ENCODE peak calls at places on chromosomes 13 and 19, in four cellular contexts. One of them, this sample, is unnamed. For H3K79me2, the result is how much of the 10 kb centered on the place peaks cover.

GRCh38 chr13:49690133-49690989 is 925 bp downstream of the EBPL start:
- DNase-seq in fibroblast of lung: peak
- DNase-seq in keratinocyte: no peak
- DNase-seq in HCT116: no peak
- DNase-seq in this sample: peak

GRCh38 chr13:47211106-47211505 is 314.3 kb upstream of the HTR2A start:
- DNase-seq in fibroblast of lung: peak
- DNase-seq in HCT116: no peak
- DNase-seq in keratinocyte: no peak
- DNase-seq in this sample: peak

GRCh38 chr19:33401683-33402420 is 28.3 kb downstream of the CEBPG start:
- DNase-seq in fibroblast of lung: no peak
- DNase-seq in keratinocyte: no peak
- DNase-seq in HCT116: no peak
- DNase-seq in this sample: no peak

GRCh38 chr13:51665456-51665855 is 81.2 kb downstream of the WDFY2 start:
- DNase-seq in fibroblast of lung: no peak
- DNase-seq in HCT116: no peak
- DNase-seq in keratinocyte: no peak
- DNase-seq in this sample: no peak

GRCh38 chr13:25752957-25753540 is 298.8 kb downstream of the SHISA2 start:
- DNase-seq in keratinocyte: no peak
- DNase-seq in HCT116: no peak
- DNase-seq in fibroblast of lung: peak
- DNase-seq in this sample: peak

GRCh38 chr19:20513179-20513934 is 52.2 kb downstream of the ZNF737 start:
- DNase-seq in keratinocyte: no peak
- DNase-seq in HCT116: no peak
- DNase-seq in fibroblast of lung: no peak
- DNase-seq in this sample: no peak

GRCh38 chr19:34082289-34083077 is 89.8 kb upstream of the LSM14A start:
- DNase-seq in fibroblast of lung: no peak
- DNase-seq in HCT116: no peak
- DNase-seq in keratinocyte: no peak
- DNase-seq in this sample: no peak

GRCh38 chr13:74710006-74710405 is 575.8 kb upstream of the KLF12 start:
- DNase-seq in keratinocyte: no peak
- DNase-seq in HCT116: no peak
- DNase-seq in fibroblast of lung: peak
- DNase-seq in this sample: peak

GRCh38 chr13:32940601-32941000 is 75.6 kb upstream of the KL start:
- DNase-seq in fibroblast of lung: peak
- DNase-seq in keratinocyte: no peak
- DNase-seq in HCT116: no peak
- DNase-seq in this sample: peak

GRCh38 chr13:22086593-22086992 is 415.7 kb downstream of the FGF9 start:
- DNase-seq in keratinocyte: no peak
- DNase-seq in fibroblast of lung: no peak
- DNase-seq in HCT116: no peak
- DNase-seq in this sample: no peak

GRCh38 chr19:17821190-17821589 is at the start of gene INSL3:
- DNase-seq in fibroblast of lung: no peak
- DNase-seq in HCT116: no peak
- DNase-seq in keratinocyte: no peak
- DNase-seq in this sample: no peak

GRCh38 chr19:42032428-42032827 is 37.6 kb downstream of the GRIK5 start:
- DNase-seq in fibroblast of lung: no peak
- DNase-seq in keratinocyte: no peak
- DNase-seq in HCT116: no peak
- DNase-seq in this sample: no peak

GRCh38 chr19:37014456-37014855 is 63.8 kb upstream of the ZNF420 start:
- DNase-seq in keratinocyte: no peak
- DNase-seq in HCT116: no peak
- DNase-seq in fibroblast of lung: no peak
- DNase-seq in this sample: no peak

GRCh38 chr13:90003566-90003965 is 1343.9 kb upstream of the MIR17HG start:
- DNase-seq in fibroblast of lung: no peak
- DNase-seq in keratinocyte: no peak
- DNase-seq in HCT116: no peak
- DNase-seq in this sample: no peak

GRCh38 chr13:44278164-44278563 is 95.5 kb upstream of the SERP2 start:
- DNase-seq in HCT116: no peak
- DNase-seq in fibroblast of lung: no peak
- DNase-seq in keratinocyte: no peak
- DNase-seq in this sample: no peak

GRCh38 chr13:100589178-100589725 is 663 bp upstream of the GGACT start:
- DNase-seq in fibroblast of lung: no peak
- DNase-seq in keratinocyte: no peak
- DNase-seq in HCT116: no peak
- DNase-seq in this sample: no peak

GRCh38 chr13:46179576-46180368 is 2.2 kb downstream of the LCP1 start:
- DNase-seq in keratinocyte: no peak
- DNase-seq in HCT116: no peak
- DNase-seq in fibroblast of lung: no peak
- DNase-seq in this sample: no peak

GRCh38 chr13:37306778-37307544 is 201.5 kb upstream of the CSNK1A1L start:
- DNase-seq in keratinocyte: peak
- DNase-seq in HCT116: no peak
- DNase-seq in fibroblast of lung: peak
- DNase-seq in this sample: peak

GRCh38 chr13:99969368-99969933 is 2.1 kb downstream of the ZIC5 start:
- DNase-seq in HCT116: no peak
- DNase-seq in keratinocyte: no peak
- DNase-seq in fibroblast of lung: no peak
- DNase-seq in this sample: no peak

GRCh38 chr19:37914908-37915307 is 7.9 kb downstream of the SIPA1L3 start:
- DNase-seq in keratinocyte: no peak
- DNase-seq in HCT116: no peak
- DNase-seq in fibroblast of lung: no peak
- DNase-seq in this sample: no peak

GRCh38 chr19:53546766-53547541 is 9.0 kb downstream of the ZNF331 start:
- DNase-seq in fibroblast of lung: no peak
- DNase-seq in HCT116: no peak
- DNase-seq in keratinocyte: no peak
- DNase-seq in this sample: no peak

GRCh38 chr13:71632721-71633120 is 234.3 kb downstream of the DACH1 start:
- DNase-seq in fibroblast of lung: no peak
- DNase-seq in keratinocyte: no peak
- DNase-seq in HCT116: no peak
- DNase-seq in this sample: no peak
- H3K79me2 ChIP-seq in fibroblast of lung: under half
- H3K79me2 ChIP-seq in keratinocyte: under half
- H3K79me2 ChIP-seq in HCT116: under half
- H3K79me2 ChIP-seq in this sample: under half

GRCh38 chr13:97212540-97213146 is 9.5 kb upstream of the MBNL2 start:
- DNase-seq in fibroblast of lung: no peak
- DNase-seq in HCT116: no peak
- DNase-seq in keratinocyte: no peak
- DNase-seq in this sample: no peak
- H3K9ac ChIP-seq in fibroblast of lung: no peak
- H3K9ac ChIP-seq in HCT116: no peak
- H3K9ac ChIP-seq in keratinocyte: no peak
- H3K9ac ChIP-seq in this sample: no peak

DNA sequence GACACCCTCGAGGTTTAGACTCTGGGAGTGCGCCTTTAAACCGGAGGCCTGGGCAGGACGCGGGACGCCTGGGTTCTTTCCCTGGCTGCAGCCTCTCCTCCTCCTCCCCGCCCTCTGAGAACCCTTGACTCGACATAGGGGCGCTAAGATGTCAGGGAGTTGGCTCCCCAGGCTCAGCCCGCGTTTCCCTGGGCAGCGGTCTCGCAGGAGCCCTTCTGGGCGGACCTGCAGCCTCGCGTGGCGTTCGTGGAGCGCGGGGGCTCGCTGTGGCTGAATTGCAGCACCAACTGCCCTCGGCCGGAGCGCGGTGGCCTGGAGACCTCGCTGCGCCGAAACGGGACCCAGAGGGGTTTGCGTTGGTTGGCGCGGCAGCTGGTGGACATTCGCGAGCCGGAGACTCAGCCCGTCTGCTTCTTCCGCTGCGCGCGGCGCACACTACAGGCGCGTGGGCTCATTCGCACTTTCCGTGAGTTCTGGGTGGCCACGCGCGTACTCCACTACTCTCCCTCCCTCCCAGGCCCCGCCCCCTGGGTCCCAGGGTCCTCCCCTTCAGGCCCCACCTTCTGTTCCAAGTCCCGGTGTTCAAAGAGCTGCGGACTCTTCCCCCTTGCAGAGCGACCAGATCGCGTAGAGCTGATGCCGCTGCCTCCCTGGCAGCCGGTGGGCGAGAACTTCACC is 1.3 kb downstream of the ICAM5 start:
- DNase-seq in fibroblast of lung: no peak
- DNase-seq in keratinocyte: no peak
- DNase-seq in HCT116: peak
- DNase-seq in this sample: no peak
- TF ChIP-seq EZH2 in fibroblast of lung: no peak
- TF ChIP-seq EZH2 in keratinocyte: no peak
- TF ChIP-seq EZH2 in HCT116: no peak
- TF ChIP-seq EZH2 in this sample: peak

DNA sequence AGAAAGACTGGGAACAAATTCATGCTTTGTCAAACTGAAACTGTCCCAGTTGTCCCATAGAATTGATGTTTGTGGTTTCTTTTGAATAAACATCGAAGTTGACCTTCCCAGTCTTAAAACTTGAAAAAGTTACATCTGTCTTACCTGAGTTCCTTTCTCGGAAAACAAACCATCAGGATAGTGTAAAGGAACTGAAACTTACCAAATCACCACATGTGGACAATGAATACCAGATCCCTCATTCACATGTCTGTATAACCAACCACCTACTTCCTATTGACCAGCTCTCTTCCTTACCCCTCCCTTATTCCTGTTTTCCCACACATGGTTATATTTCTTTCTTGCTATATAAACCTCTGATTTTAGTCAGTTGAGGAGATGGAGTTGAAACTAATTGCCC is 791.7 kb upstream of the PCDH20 start:
- DNase-seq in keratinocyte: no peak
- DNase-seq in HCT116: no peak
- DNase-seq in fibroblast of lung: no peak
- DNase-seq in this sample: no peak
- H3K79me2 ChIP-seq in keratinocyte: under half
- H3K79me2 ChIP-seq in HCT116: under half
- H3K79me2 ChIP-seq in fibroblast of lung: under half
- H3K79me2 ChIP-seq in this sample: under half

DNA sequence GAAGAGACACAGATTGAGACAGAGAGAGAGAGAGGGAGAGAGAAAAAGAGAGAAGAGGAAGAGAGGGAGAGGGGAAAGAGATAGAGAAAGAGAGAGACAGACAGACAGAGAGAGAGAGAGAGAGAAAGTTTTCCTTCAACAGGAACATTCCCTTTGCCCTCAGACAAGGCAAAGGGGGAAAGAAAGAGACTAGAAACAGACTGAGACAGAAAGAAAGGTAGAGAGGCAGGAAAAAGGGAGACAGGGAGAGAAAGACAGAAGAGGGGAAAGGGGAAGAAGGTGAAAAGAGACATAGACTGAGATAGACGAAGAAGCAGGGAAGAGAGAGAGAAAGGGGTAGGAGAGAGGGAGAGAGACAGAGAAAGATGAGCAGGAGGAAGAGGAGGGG is 18.5 kb upstream of the ZNF175 start:
- DNase-seq in keratinocyte: no peak
- DNase-seq in fibroblast of lung: no peak
- DNase-seq in HCT116: no peak
- DNase-seq in this sample: no peak
- H3K9ac ChIP-seq in keratinocyte: no peak
- H3K9ac ChIP-seq in fibroblast of lung: no peak
- H3K9ac ChIP-seq in HCT116: no peak
- H3K9ac ChIP-seq in this sample: no peak

DNA sequence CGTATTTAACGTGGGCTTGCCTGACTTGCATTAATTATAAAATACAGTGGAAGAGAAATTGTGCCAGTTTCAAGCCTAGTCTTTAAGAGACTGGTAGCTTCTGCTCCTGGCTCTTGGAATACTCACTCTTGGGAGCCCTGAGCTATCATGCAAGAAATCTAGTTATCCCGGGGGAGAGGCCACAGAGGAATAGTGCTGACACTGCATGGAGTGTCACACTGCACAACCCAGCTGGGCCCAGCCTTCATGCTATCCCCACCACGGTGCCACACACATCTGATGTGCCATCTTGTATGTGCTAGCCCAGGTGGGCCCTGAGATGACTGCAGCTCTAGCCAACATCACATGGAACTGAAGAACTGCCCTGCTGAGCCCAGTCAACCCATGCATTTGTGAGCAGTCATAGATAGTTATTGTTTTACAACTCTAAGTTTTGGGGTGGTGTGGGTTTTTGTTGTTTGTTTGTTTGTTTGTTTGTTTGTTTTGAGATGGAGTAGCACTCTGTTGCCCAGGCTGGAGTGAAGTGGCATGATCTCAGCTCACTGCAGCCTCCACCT is 8.3 kb downstream of the MAMSTR start:
- DNase-seq in HCT116: no peak
- DNase-seq in fibroblast of lung: no peak
- DNase-seq in keratinocyte: no peak
- DNase-seq in this sample: no peak
- TF ChIP-seq EZH2 in HCT116: no peak
- TF ChIP-seq EZH2 in fibroblast of lung: no peak
- TF ChIP-seq EZH2 in keratinocyte: no peak
- TF ChIP-seq EZH2 in this sample: no peak

GRCh38 chr13:77305276-77305675 is 21.6 kb downstream of the MYCBP2 start:
- DNase-seq in fibroblast of lung: no peak
- DNase-seq in keratinocyte: no peak
- DNase-seq in HCT116: no peak
- DNase-seq in this sample: no peak

GRCh38 chr13:77298403-77298802 is 28.5 kb downstream of the MYCBP2 start:
- DNase-seq in HCT116: no peak
- DNase-seq in keratinocyte: no peak
- DNase-seq in fibroblast of lung: no peak
- DNase-seq in this sample: no peak

GRCh38 chr13:77300176-77301141 is 26.4 kb downstream of the MYCBP2 start:
- DNase-seq in fibroblast of lung: peak
- DNase-seq in HCT116: no peak
- DNase-seq in keratinocyte: no peak
- DNase-seq in this sample: peak

GRCh38 chr13:77299587-77299986 is 27.3 kb downstream of the MYCBP2 start:
- DNase-seq in fibroblast of lung: no peak
- DNase-seq in HCT116: no peak
- DNase-seq in keratinocyte: no peak
- DNase-seq in this sample: no peak
- H3K79me2 ChIP-seq in fibroblast of lung: under half
- H3K79me2 ChIP-seq in HCT116: half or more
- H3K79me2 ChIP-seq in keratinocyte: half or more
- H3K79me2 ChIP-seq in this sample: half or more

DNA sequence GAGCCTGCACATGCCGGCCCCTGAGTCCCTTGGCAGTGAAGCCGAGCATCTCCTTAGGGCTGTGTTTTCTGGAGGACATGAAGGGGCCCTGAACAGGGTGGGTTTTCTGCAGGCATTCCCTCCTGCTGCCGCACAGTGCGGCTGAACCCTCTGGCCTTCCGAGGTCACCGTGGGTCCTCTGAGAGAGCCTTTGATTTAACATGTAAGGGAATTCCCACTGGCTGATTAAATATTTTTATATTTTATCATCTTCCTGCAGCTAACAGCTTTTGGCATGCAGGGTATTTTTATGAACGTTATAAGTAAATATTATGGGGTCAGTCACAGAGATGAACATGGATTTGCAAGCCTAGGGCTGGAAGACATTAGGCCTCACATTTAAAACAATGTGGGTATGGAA is 220.1 kb downstream of the COG6 start:
- DNase-seq in HCT116: no peak
- DNase-seq in fibroblast of lung: no peak
- DNase-seq in keratinocyte: no peak
- DNase-seq in this sample: no peak
- H3K9ac ChIP-seq in HCT116: no peak
- H3K9ac ChIP-seq in fibroblast of lung: no peak
- H3K9ac ChIP-seq in keratinocyte: no peak
- H3K9ac ChIP-seq in this sample: peak